ENCODE peak calls at places on chromosomes 2 and 18, in five cellular contexts. F is left lung, D is epithelial cell of proximal tubule, S is upper lobe of right lung, T is WERI-Rb-1. Q is an unnamed sample.

GRCh38 chr2:218820746-218821369 is 10.7 kb downstream of the PRKAG3 start:
- DNase-seq in D (no peak), S (no peak), F (no peak), T (no peak), Q (no peak)

GRCh38 chr18:51007787-51008134 is 22.3 kb upstream of the SMAD4 start:
- DNase-seq in F (no peak), D (no peak), S (no peak), T (no peak), Q (no peak)

GRCh38 chr2:100891911-100892642 is 72.1 kb downstream of the NPAS2 start:
- DNase-seq in T (no peak), S (no peak), F (no peak), D (no peak), Q (no peak)

GRCh38 chr18:6781179-6781714 is 51.7 kb downstream of the ARHGAP28 start:
- DNase-seq in F (no peak), S (no peak), D (no peak), T (no peak), Q (no peak)

GRCh38 chr2:120438301-120439066 is 92.5 kb downstream of the INHBB start:
- DNase-seq in S (no peak), D (no peak), T (no peak), F (no peak), Q (no peak)

GRCh38 chr18:42636309-42636708 is 479.2 kb downstream of the RIT2 start:
- DNase-seq in F (no peak), S (no peak), D (no peak), T (no peak), Q (no peak)

GRCh38 chr18:74718312-74718711 is 120.6 kb downstream of the ZNF407 start:
- DNase-seq in T (no peak), F (no peak), S (no peak), D (no peak), Q (no peak)

GRCh38 chr2:46866770-46867246 is 48.8 kb downstream of the MCFD2 start:
- DNase-seq in F (no peak), S (no peak), T (no peak), D (no peak), Q (no peak)

GRCh38 chr2:239952251-239952650 is 72.9 kb downstream of the NDUFA10 start:
- DNase-seq in S (no peak), T (no peak), F (no peak), D (no peak), Q (no peak)

GRCh38 chr2:222305510-222306392 is 7.0 kb upstream of the PAX3 start:
- DNase-seq in F (no peak), D (no peak), S (no peak), T (peak), Q (no peak)

GRCh38 chr18:31112804-31113203 is 10.6 kb upstream of the DSC2 start:
- DNase-seq in S (no peak), F (no peak), T (no peak), D (no peak), Q (no peak)

GRCh38 chr2:11214770-11215169 is 59.5 kb downstream of the SLC66A3 start:
- DNase-seq in D (no peak), F (no peak), S (no peak), T (no peak), Q (no peak)
- TF ChIP-seq CTCF in D (no peak), F (no peak), S (no peak), T (no peak), Q (no peak)

DNA sequence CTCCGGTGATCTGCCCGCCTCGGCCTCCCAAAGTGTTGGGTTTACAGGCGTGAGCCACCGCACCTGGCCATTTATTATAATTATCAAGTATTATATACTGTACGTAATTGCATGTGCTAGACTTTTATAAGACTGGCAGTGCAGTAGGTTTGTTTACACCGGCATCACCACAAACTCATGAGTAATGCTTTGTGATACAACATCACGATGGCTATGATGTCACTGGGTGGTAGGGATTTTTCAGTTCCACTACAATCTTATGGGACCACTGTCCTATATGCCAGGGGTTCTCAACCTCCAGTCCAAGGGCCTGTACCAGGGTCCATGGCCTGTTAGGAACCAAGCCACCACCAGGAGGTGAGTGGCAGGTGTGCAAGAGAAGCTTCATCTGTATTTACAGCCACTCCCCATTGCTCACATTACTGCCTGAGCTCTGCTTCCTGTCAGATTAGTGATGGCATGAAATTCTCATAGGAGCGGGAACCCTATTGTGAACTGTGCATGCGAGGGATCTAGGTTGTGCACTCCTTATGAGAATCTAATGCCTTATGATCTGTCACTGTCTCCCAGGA is 9.4 kb downstream of the SCYGR4 start:
- DNase-seq in D (no peak), T (no peak), F (no peak), S (no peak), Q (no peak)
- TF ChIP-seq CTCF in D (no peak), T (no peak), F (no peak), S (no peak), Q (no peak)

GRCh38 chr2:213934560-213934959 is 476.3 kb upstream of the VWC2L start:
- DNase-seq in F (no peak), T (no peak), S (no peak), D (no peak), Q (no peak)
- TF ChIP-seq CTCF in F (peak), T (peak), S (peak), D (peak), Q (peak)

GRCh38 chr2:63425079-63425416 is 163.2 kb downstream of the WDPCP start:
- DNase-seq in F (no peak), S (no peak), D (no peak), T (no peak), Q (no peak)

GRCh38 chr2:63425606-63426005 is 162.7 kb downstream of the WDPCP start:
- DNase-seq in T (no peak), F (no peak), D (no peak), S (no peak), Q (no peak)

GRCh38 chr2:63424329-63425078 is 163.8 kb downstream of the WDPCP start:
- DNase-seq in T (peak), D (peak), S (no peak), F (no peak), Q (no peak)
- TF ChIP-seq CTCF in T (peak), D (peak), S (peak), F (no peak), Q (peak)

GRCh38 chr2:203242518-203242917 is 3.7 kb downstream of the CYP20A1 start:
- DNase-seq in S (no peak), D (no peak), T (no peak), F (no peak), Q (no peak)

GRCh38 chr2:203237501-203238238 is 1.1 kb upstream of the CYP20A1 start:
- DNase-seq in S (no peak), T (no peak), D (no peak), F (no peak), Q (no peak)

GRCh38 chr2:203238329-203238710 is 498 bp upstream of the CYP20A1 start:
- DNase-seq in S (no peak), F (no peak), T (no peak), D (no peak), Q (no peak)

GRCh38 chr2:203240491-203240890 is 1.7 kb downstream of the CYP20A1 start:
- DNase-seq in T (no peak), F (no peak), D (no peak), S (no peak), Q (no peak)

DNA sequence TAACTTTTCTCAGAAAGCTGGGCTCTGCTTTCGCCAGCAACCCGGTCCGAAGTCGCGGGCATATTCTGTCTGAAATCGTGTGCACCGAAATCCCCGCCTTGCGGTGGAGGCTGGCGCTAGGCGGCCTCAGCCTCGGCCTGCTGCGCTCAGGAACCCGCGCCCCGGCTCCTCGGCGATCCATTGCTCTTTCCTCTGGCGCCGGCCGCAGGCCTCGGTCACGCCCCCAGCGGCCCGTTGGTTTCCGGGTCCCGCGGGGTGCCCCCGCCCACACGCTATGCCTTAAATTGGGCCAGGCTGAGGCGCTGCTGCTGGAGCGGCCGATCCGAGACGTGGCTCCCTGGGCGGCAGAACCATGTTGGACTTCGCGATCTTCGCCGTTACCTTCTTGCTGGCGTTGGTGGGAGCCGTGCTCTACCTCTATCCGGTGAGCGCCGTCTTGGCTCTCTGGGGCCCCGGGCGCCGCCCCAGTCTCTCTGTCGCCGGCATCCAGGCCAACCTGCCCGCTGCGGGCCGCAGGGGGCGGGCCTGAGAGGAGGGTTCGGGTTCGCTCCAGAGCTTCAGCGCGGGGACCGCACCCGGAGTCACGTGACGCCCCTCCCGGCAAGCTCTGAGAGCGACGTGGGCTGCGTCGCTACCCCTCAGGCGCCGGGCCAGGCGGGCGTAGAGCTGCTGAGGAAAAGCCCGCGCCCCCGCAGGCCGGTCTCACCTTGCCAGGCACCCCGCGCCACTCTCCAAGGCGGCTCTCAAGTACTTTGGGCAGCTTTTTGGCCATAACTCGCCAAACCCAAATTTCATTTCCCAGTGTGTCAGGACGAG is at the start of gene CYP20A1:
- DNase-seq in T (peak), D (peak), F (peak), S (peak), Q (peak)
- TF ChIP-seq CTCF in T (peak), D (peak), F (peak), S (peak), Q (peak)

DNA sequence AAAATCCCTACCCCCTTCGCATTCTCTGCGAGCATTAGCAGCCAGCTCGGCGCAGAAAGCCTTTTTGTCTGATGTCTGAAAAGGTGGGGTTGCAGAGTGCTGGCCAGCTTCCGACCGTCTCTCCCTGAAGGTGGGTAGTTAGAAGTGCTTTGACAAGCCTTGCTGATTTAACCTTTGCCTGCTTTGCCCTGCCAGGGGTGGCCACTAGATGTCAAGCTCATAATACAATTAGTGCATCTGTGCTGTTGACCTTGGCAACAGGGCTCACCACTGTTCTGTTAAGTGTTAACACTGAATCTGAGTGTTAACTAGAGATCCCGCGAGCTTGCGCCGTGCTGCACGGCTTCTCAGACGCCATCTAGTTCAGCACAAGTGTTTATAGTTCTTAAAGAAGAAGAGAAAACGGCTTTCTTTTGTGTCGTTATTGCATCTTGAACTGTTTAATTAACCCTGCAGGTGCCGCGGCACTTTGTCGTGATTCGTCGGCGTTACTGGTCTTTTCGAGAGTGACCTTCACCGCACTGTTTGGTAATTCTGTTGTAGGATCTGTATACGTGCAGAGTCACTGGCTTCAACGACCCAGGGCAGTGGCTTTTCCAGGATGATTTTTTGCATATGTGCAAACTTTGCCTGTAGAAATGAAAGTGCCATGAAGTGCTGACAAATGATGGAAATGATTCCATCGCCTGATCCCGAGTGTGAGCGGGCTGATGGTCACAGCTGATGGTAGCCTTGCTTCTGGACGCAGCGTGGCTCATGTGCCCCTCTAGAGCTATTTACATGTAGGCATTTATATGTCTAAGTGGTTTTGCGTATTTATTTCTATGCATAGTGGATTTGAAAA is 5.5 kb downstream of the SALL3 start:
- DNase-seq in F (no peak), D (no peak), S (no peak), T (peak), Q (no peak)
- TF ChIP-seq CTCF in F (no peak), D (peak), S (peak), T (peak), Q (peak)

DNA sequence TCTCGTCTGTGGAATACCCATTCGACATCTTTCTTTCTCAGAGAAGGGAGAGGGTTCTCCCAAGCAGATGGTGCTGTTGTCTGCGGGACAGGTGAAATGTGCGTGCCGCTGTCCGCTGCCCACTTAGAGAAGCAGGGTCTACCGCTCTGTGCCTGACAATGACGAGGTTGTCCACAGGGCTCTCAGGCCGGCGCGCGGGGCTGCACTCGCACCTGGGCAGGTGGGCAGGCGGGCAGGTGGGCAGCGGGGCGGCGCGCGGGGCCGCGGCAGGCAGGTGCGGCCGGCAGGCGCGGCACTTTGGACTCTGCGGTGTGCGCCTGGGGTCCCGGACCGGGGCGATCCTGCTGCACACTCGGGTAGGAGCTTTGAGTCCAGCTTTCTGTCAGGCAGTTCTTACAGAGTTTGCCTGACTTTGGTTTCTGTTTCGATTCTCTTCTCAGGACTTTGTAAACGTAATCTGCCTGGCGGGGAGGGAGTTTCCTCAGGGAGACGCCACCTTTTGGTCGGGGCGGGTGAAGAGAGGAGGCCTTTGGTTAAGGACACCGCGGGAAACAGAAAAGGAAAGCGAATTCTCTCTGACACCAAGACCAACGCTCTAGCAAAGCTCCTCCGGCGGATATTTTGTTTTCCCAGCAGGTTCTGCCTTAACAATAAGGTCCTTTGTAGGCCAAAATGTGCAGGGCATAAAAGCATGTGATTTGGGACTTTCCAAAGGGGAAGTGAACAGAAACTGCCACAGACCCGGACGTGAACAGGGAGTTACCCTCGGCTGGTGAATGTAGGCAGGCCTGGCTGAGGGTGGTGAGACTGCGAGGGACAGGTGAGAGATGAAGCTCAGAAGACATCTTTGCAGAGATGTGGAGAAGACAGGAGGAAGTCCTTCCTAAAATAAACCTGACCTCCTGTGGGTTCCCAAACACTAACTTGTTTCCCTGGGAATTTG is at the start of gene IFIH1:
- DNase-seq in F (peak), T (peak), S (peak), D (peak), Q (no peak)
- TF ChIP-seq CTCF in F (no peak), T (peak), S (peak), D (peak), Q (peak)

DNA sequence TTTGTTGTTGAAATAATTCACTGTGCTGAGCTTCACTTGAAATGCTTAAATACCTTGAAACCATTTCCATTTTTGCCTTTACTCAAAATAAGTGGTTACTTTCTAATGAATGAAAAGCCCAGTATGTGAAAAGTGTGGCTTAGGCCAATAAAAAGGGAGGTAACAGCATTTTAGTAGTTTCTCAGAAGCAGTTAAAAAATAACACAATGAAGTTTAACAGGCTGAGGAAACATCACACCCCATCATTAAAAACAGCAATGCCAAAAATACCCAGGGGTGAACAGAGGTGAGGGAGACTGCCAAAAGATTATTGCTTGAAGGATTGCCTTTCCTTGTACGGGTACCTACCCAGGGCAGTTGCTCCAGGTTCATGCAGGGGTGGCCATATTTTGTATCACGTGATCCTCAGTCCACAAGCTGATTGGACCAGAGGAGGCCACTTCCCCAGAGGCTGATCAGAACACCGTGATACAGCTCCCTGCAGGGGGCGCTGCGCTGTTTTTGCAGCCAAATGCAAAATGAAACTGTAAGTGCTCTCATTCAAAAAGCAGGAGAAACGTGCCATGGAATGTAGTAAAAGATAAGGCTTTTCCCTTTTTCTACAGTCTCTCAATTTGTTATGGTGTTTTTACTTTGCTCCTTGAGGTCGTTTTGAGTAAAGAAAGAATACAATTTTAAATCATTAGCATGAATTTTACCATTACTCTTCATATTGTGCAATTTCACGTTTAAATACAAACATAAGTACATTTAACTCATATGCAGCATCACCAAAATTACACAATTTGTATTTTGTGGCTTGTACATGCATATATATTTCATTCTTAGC is 70.2 kb upstream of the SH3BP4 start:
- DNase-seq in T (peak), D (peak), S (peak), F (peak), Q (peak)
- TF ChIP-seq CTCF in T (peak), D (peak), S (peak), F (peak), Q (peak)

GRCh38 chr18:40157120-40157519 is 1797.9 kb upstream of the PIK3C3 start:
- DNase-seq in D (no peak), T (no peak), S (no peak), F (no peak), Q (no peak)

DNA sequence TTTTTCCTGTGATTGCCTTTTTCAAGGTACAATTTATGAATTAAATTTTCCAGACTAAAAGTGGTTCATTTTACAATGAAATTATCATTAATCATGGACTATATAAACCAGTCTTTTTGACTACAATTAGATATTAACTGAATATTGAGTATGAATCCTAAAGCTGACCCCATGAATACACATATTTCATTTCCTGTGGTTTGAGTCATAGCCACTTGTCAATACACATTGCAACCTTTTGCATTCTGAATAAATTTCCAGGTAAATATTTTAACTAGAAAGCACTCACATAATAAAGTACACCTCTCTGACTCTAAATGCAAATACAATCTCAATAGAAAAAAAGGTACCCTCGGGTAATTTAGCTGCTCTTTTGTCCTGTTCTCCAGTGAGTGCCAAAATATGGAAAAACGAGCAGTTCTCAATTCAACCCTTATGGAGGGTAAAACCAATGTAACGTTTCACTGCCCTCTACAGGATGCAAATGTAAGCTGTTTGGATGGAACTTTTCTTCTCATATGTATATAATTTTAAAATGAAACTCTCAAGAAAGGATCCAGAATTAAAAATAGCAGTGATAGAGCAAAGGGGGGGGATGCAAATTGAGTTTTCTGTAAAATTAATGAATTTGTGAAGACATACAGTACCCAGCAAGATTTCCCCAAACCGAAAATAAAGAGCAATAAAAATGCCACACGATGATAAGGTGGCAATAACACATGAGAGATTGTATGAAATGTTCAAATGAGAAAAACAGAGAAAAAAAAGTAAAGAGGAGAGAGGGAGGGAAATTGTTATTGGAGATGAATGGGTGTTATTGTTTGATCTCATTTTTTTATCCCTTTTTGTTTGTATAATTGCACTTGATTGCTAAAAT is 1795.7 kb upstream of the PIK3C3 start:
- DNase-seq in D (no peak), T (no peak), F (no peak), S (no peak), Q (no peak)
- TF ChIP-seq CTCF in D (peak), T (peak), F (no peak), S (peak), Q (peak)